ENCODE peak calls at places on chromosome 15, in eight cellular contexts. C is tibial nerve, H is stomach, R is endothelial cell of umbilical vein, Y is suprapubic skin, G is heart left ventricle, W is HepG2, S is IMR-90. B is an unnamed sample.
A peak's percentile ranks its signal among the peaks of the same experiment; 100 is the strongest.

GRCh38 chr15:29430831-29431230 is 161.2 kb upstream of the NSMCE3 start:
- DNase-seq in R (no peak), W (no peak), H (no peak), C (no peak), Y (no peak), S (no peak), G (no peak), B (no peak)

GRCh38 chr15:92797168-92798052 is 102.7 kb upstream of the CHD2 start:
- DNase-seq in H (no peak), S (peak; percentile 81), Y (no peak), W (peak; percentile 78), R (peak; percentile 77), G (no peak), C (peak; percentile 95), B (no peak)

GRCh38 chr15:79240036-79240435 is 42.5 kb upstream of the ANKRD34C start:
- DNase-seq in S (no peak), R (no peak), C (no peak), Y (no peak), G (no peak), H (no peak), W (no peak), B (no peak)

GRCh38 chr15:56523521-56523920 is 58.6 kb upstream of the MNS1 start:
- DNase-seq in W (no peak), Y (no peak), G (no peak), H (no peak), R (no peak), S (no peak), C (no peak), B (no peak)

GRCh38 chr15:31325432-31325975 is 1.1 kb upstream of the KLF13 start:
- DNase-seq in Y (peak; percentile 90), C (peak; percentile 70), H (peak; percentile 64), W (no peak), R (no peak), G (peak; percentile 80), S (peak; percentile 6), B (peak; percentile 89)

GRCh38 chr15:58875343-58875742 is 58.1 kb downstream of the SLTM start:
- DNase-seq in W (no peak), R (no peak), C (no peak), G (no peak), S (peak; percentile 5), Y (no peak), H (no peak), B (no peak)

GRCh38 chr15:25714538-25714840 is 148.6 kb downstream of the ATP10A start:
- DNase-seq in H (no peak), W (no peak), S (no peak), C (no peak), G (no peak), Y (no peak), R (no peak), B (peak; percentile 52)

GRCh38 chr15:66745530-66746230 is 43.6 kb downstream of the SMAD6 start:
- DNase-seq in C (no peak), W (no peak), H (no peak), R (no peak), S (no peak), G (peak; percentile 23), Y (no peak), B (peak; percentile 40)

GRCh38 chr15:47184405-47185221 is 532.7 kb upstream of the SEMA6D start:
- DNase-seq in C (no peak), R (peak; percentile 37), W (no peak), H (no peak), S (peak; percentile 14), G (peak; percentile 27), Y (no peak), B (peak; percentile 61)

GRCh38 chr15:51405646-51406194 is 64.3 kb downstream of the GLDN start:
- DNase-seq in R (no peak), G (no peak), W (no peak), H (no peak), C (no peak), S (peak; percentile 18), Y (no peak), B (no peak)

GRCh38 chr15:93656041-93656440 is 567.0 kb upstream of the RGMA start:
- DNase-seq in R (no peak), G (no peak), S (no peak), H (no peak), W (no peak), Y (no peak), C (no peak), B (no peak)

GRCh38 chr15:62771234-62771633 is 271.3 kb upstream of the TPM1 start:
- DNase-seq in R (no peak), H (no peak), S (no peak), G (no peak), C (no peak), Y (no peak), W (no peak), B (no peak)

GRCh38 chr15:31160740-31161495 is 59.4 kb upstream of the TRPM1 start:
- DNase-seq in Y (no peak), R (no peak), S (no peak), G (no peak), W (no peak), H (no peak), C (no peak), B (no peak)

GRCh38 chr15:81331600-81331999 is 7.7 kb upstream of the STARD5 start:
- DNase-seq in Y (no peak), C (no peak), G (no peak), H (no peak), S (no peak), R (no peak), W (no peak), B (no peak)

DNA sequence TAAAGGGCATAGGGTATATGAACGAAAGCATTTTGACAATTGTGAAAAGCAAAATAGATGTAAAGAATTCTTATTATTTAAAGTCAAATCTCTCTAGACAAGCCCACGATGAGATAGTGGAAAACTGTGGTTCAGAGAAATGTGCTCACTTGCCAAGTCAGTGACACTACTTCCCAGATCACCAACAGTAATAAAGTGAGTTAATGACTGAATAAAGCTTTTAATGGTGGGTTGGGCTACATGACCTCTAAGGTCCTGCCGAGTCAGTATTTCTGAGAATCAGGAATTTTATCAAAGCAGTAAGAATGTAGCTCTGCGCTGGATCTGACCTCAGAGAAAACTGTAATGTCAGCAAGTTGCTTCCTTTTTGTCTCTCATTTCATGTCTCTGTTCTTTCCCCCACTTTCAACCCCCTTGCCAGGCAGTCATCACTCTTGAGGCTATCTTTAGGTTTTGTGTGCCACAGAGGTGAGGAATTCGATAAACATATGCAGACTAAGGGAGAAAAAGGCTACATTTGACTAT is 23.2 kb upstream of the NEO1 start:
- DNase-seq in G (no peak), W (no peak), H (no peak), S (no peak), R (no peak), Y (no peak), C (no peak), B (no peak)
- H3K4me3 ChIP-seq in G (no peak overlapping the region), W (no peak overlapping the region), H (no peak overlapping the region), S (no peak overlapping the region), R (no peak overlapping the region), Y (no peak overlapping the region), C (no peak overlapping the region), B (no peak overlapping the region)

GRCh38 chr15:48875241-48875640 is 2.7 kb upstream of the EID1 start:
- DNase-seq in S (no peak), H (no peak), R (no peak), W (no peak), C (no peak), G (no peak), Y (no peak), B (no peak)

GRCh38 chr15:48872632-48873031 is 5.3 kb upstream of the EID1 start:
- DNase-seq in Y (no peak), H (no peak), G (no peak), S (no peak), C (no peak), W (no peak), R (no peak), B (no peak)

GRCh38 chr15:48876057-48876456 is 1.9 kb upstream of the EID1 start:
- DNase-seq in R (no peak), S (no peak), Y (no peak), C (no peak), H (no peak), G (no peak), W (no peak), B (no peak)

GRCh38 chr15:48880070-48880634 is 2.2 kb downstream of the EID1 start:
- DNase-seq in W (no peak), Y (no peak), C (no peak), H (no peak), S (no peak), R (no peak), G (no peak), B (no peak)

GRCh38 chr15:48877630-48878595 is at the start of gene EID1:
- DNase-seq in Y (peak; percentile 94), W (peak; percentile 27), H (peak; percentile 94), G (peak; percentile 92), C (peak; percentile 89), R (peak; percentile 97), S (peak; percentile 95), B (peak; percentile 97)
- TF ChIP-seq POLR2A in Y (peak; percentile 80), W (no peak), H (no peak), G (peak; percentile 77), C (peak; percentile 75), R (peak; percentile 86), S (peak; percentile 55), B (peak; percentile 76)

GRCh38 chr15:77311020-77311419 is 108.9 kb downstream of the PEAK1 start:
- DNase-seq in R (no peak), Y (no peak), H (no peak), W (no peak), S (no peak), C (no peak), G (no peak), B (no peak)

GRCh38 chr15:77305953-77306352 is 114.0 kb downstream of the PEAK1 start:
- DNase-seq in G (no peak), H (no peak), C (no peak), W (no peak), R (no peak), S (no peak), Y (no peak), B (no peak)

GRCh38 chr15:77312523-77312922 is 107.4 kb downstream of the PEAK1 start:
- DNase-seq in Y (no peak), R (no peak), G (no peak), W (no peak), C (no peak), H (no peak), S (peak; percentile 40), B (no peak)

DNA sequence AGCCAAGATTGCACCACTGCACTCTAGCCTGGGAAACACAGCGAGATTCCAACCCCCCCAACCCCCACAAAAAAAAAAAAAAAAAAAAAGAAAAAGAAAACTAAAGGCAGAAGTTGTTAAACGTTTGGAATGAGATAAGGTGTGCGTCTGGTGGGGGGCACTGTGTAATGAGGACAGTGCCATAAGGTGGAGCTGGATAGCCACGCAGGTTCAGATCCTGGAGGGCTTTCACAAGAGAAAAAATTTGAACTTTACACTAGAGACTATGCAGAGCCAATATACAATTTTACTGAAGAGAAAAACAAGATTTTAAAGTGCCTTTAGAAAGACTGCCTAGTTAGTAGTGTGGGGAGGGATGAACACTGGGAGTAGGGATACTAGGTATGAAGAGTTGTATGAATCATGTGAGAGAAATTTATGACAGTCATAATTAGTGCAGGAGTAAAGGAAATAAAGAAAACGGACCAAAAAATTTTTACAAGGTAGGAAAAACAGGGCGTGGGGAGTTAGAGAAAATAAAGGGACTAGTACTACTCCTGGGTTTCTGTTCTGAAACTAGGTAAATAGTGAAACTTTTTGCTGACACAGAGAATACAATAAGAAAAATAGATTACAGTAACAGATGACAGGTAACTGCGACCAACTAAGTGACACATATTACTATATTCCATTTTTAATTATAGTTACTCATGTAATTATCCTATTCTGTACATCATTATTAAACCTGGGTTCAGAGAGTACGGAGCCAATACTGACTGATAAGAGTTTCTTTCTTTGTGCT is 108.1 kb downstream of the PEAK1 start:
- DNase-seq in Y (no peak), H (no peak), C (no peak), W (peak; percentile 38), G (no peak), S (no peak), R (no peak), B (no peak)
- H3K36me3 ChIP-seq in Y (no peaks in the 10 kb centered on the region), H (no peaks in the 10 kb centered on the region), C (no peaks in the 10 kb centered on the region), W (no peaks in the 10 kb centered on the region), G (no peaks in the 10 kb centered on the region), S (no peaks in the 10 kb centered on the region), R (no peaks in the 10 kb centered on the region), B (no peaks in the 10 kb centered on the region)

GRCh38 chr15:75732809-75733451 is 20.3 kb upstream of the CSPG4 start:
- DNase-seq in C (peak; percentile 84), Y (peak; percentile 83), W (peak; percentile 50), G (peak; percentile 68), S (peak; percentile 65), R (peak; percentile 62), H (peak; percentile 73), B (peak; percentile 89)
- H3K4me3 ChIP-seq in C (no peak overlapping the region), Y (no peak overlapping the region), W (no peak overlapping the region), G (no peak overlapping the region), S (no peak overlapping the region), R (no peak overlapping the region), H (no peak overlapping the region), B (no peak overlapping the region)

B was measured in sigmoid colon.